ENCODE peak calls at places on chromosome 2, in seven cellular contexts. One of them, this sample, is unnamed.

GRCh38 chr2:111236027-111236426 is 115.3 kb downstream of the BCL2L11 start:
- DNase-seq in HTR-8/SVneo: no peak
- DNase-seq in WTC11: no peak
- DNase-seq in DMS 273 treated with DMSO at 0.1 percent for 48 hours: no peak
- DNase-seq in left ventricle myocardium inferior: peak
- DNase-seq in GM23338: no peak
- DNase-seq in fibroblast of lung: no peak
- DNase-seq in this sample: no peak

GRCh38 chr2:216859944-216860343 is at the start of gene TNP1:
- DNase-seq in HTR-8/SVneo: no peak
- DNase-seq in WTC11: peak
- DNase-seq in DMS 273 treated with DMSO at 0.1 percent for 48 hours: no peak
- DNase-seq in left ventricle myocardium inferior: no peak
- DNase-seq in GM23338: no peak
- DNase-seq in fibroblast of lung: no peak
- DNase-seq in this sample: no peak

GRCh38 chr2:214246417-214246816 is 164.4 kb upstream of the VWC2L start:
- DNase-seq in HTR-8/SVneo: no peak
- DNase-seq in WTC11: no peak
- DNase-seq in DMS 273 treated with DMSO at 0.1 percent for 48 hours: no peak
- DNase-seq in left ventricle myocardium inferior: no peak
- DNase-seq in GM23338: peak
- DNase-seq in fibroblast of lung: no peak
- DNase-seq in this sample: no peak

GRCh38 chr2:235773188-235773928 is 279.5 kb downstream of the AGAP1 start:
- DNase-seq in HTR-8/SVneo: no peak
- DNase-seq in WTC11: no peak
- DNase-seq in DMS 273 treated with DMSO at 0.1 percent for 48 hours: no peak
- DNase-seq in left ventricle myocardium inferior: no peak
- DNase-seq in GM23338: peak
- DNase-seq in fibroblast of lung: no peak
- DNase-seq in this sample: no peak

GRCh38 chr2:24912986-24913385 is 7.1 kb downstream of the ADCY3 start:
- DNase-seq in HTR-8/SVneo: no peak
- DNase-seq in WTC11: peak
- DNase-seq in DMS 273 treated with DMSO at 0.1 percent for 48 hours: no peak
- DNase-seq in left ventricle myocardium inferior: no peak
- DNase-seq in GM23338: no peak
- DNase-seq in fibroblast of lung: no peak
- DNase-seq in this sample: no peak

GRCh38 chr2:227163445-227163997 is 484 bp downstream of the COL4A4 start:
- DNase-seq in HTR-8/SVneo: no peak
- DNase-seq in WTC11: peak
- DNase-seq in DMS 273 treated with DMSO at 0.1 percent for 48 hours: no peak
- DNase-seq in left ventricle myocardium inferior: no peak
- DNase-seq in GM23338: peak
- DNase-seq in fibroblast of lung: no peak
- DNase-seq in this sample: no peak

GRCh38 chr2:145623136-145623535 is 1103.2 kb upstream of the ZEB2 start:
- DNase-seq in HTR-8/SVneo: no peak
- DNase-seq in WTC11: no peak
- DNase-seq in DMS 273 treated with DMSO at 0.1 percent for 48 hours: no peak
- DNase-seq in left ventricle myocardium inferior: no peak
- DNase-seq in GM23338: no peak
- DNase-seq in fibroblast of lung: peak
- DNase-seq in this sample: no peak

GRCh38 chr2:88738271-88738670 is 46.8 kb downstream of the RPIA start:
- DNase-seq in HTR-8/SVneo: no peak
- DNase-seq in WTC11: no peak
- DNase-seq in DMS 273 treated with DMSO at 0.1 percent for 48 hours: no peak
- DNase-seq in left ventricle myocardium inferior: no peak
- DNase-seq in GM23338: no peak
- DNase-seq in fibroblast of lung: peak
- DNase-seq in this sample: peak

GRCh38 chr2:125935559-125935958 is 720.4 kb upstream of the GYPC start:
- DNase-seq in HTR-8/SVneo: no peak
- DNase-seq in WTC11: no peak
- DNase-seq in DMS 273 treated with DMSO at 0.1 percent for 48 hours: no peak
- DNase-seq in left ventricle myocardium inferior: no peak
- DNase-seq in GM23338: no peak
- DNase-seq in fibroblast of lung: no peak
- DNase-seq in this sample: no peak

GRCh38 chr2:30686669-30687068 is 120.6 kb downstream of the CAPN13 start:
- DNase-seq in HTR-8/SVneo: no peak
- DNase-seq in WTC11: no peak
- DNase-seq in DMS 273 treated with DMSO at 0.1 percent for 48 hours: no peak
- DNase-seq in left ventricle myocardium inferior: no peak
- DNase-seq in GM23338: no peak
- DNase-seq in fibroblast of lung: no peak
- DNase-seq in this sample: no peak

GRCh38 chr2:154924531-154924930 is 226.0 kb downstream of the KCNJ3 start:
- DNase-seq in HTR-8/SVneo: no peak
- DNase-seq in WTC11: no peak
- DNase-seq in DMS 273 treated with DMSO at 0.1 percent for 48 hours: no peak
- DNase-seq in left ventricle myocardium inferior: no peak
- DNase-seq in GM23338: no peak
- DNase-seq in fibroblast of lung: no peak
- DNase-seq in this sample: no peak

GRCh38 chr2:28915939-28916338 is 21.5 kb downstream of the WDR43 start:
- DNase-seq in HTR-8/SVneo: no peak
- DNase-seq in WTC11: no peak
- DNase-seq in DMS 273 treated with DMSO at 0.1 percent for 48 hours: no peak
- DNase-seq in left ventricle myocardium inferior: no peak
- DNase-seq in GM23338: no peak
- DNase-seq in fibroblast of lung: no peak
- DNase-seq in this sample: no peak

GRCh38 chr2:120624738-120625446 is 110.8 kb upstream of the GLI2 start:
- DNase-seq in HTR-8/SVneo: no peak
- DNase-seq in WTC11: no peak
- DNase-seq in DMS 273 treated with DMSO at 0.1 percent for 48 hours: no peak
- DNase-seq in left ventricle myocardium inferior: no peak
- DNase-seq in GM23338: no peak
- DNase-seq in fibroblast of lung: no peak
- DNase-seq in this sample: no peak

This sample was measured in glomerular endothelial cell.